ENCODE peak calls at places on chromosomes 6 and 20, in ten cellular contexts. C, O, M, Q, R, H, J, K, F and D are unnamed samples.

GRCh38 chr6:121436966-121437756 is 1.7 kb downstream of the GJA1 start:
- DNase-seq in F (peak; percentile 76), J (peak; percentile 62), M (peak; percentile 40), Q (peak; percentile 48), H (no peak), C (no peak), K (peak; percentile 42), R (peak; percentile 48), O (no peak), D (no peak)

GRCh38 chr6:80335061-80335660 is 228.7 kb downstream of the BCKDHB start:
- DNase-seq in C (no peak), R (peak; percentile 7), K (no peak), F (no peak), Q (peak; percentile 9), O (no peak), J (peak; percentile 35), M (peak; percentile 28), H (no peak), D (no peak)

GRCh38 chr6:151060096-151060741 is 179.5 kb upstream of the AKAP12 start:
- DNase-seq in Q (peak; percentile 94), H (no peak), M (peak; percentile 96), J (peak; percentile 92), K (peak; percentile 88), O (no peak), R (peak; percentile 89), F (no peak), C (no peak), D (peak; percentile 74)

GRCh38 chr6:3869284-3869631 is 20.1 kb downstream of the FAM50B start:
- DNase-seq in C (no peak), F (no peak), H (no peak), K (no peak), R (no peak), O (no peak), Q (no peak), J (no peak), M (no peak), D (no peak)

GRCh38 chr20:4014031-4014474 is 1.3 kb downstream of the RNF24 start:
- DNase-seq in K (peak; percentile 72), J (peak; percentile 91), H (peak; percentile 50), C (peak; percentile 48), O (no peak), Q (peak; percentile 72), R (peak; percentile 74), F (no peak), M (peak; percentile 85), D (peak; percentile 71)

GRCh38 chr20:1894951-1895673 is at the start of gene SIRPA:
- DNase-seq in C (no peak), R (peak; percentile 39), Q (peak; percentile 63), M (peak; percentile 64), H (no peak), F (peak; percentile 91), J (peak; percentile 63), K (peak; percentile 95), O (peak; percentile 48), D (no peak)

GRCh38 chr6:89275900-89276299 is 39.2 kb downstream of the GABRR2 start:
- DNase-seq in J (no peak), K (no peak), R (no peak), C (no peak), O (no peak), M (no peak), H (no peak), F (no peak), Q (no peak), D (no peak)

GRCh38 chr6:25652007-25652515 is at the start of gene SCGN:
- DNase-seq in R (peak; percentile 56), Q (peak; percentile 35), H (no peak), J (peak; percentile 68), F (peak; percentile 78), M (peak; percentile 36), C (no peak), K (peak; percentile 67), O (peak; percentile 83), D (no peak)

GRCh38 chr20:45104786-45105185 is 3.9 kb upstream of the KCNS1 start:
- DNase-seq in M (peak; percentile 76), J (peak; percentile 40), H (no peak), R (peak; percentile 63), C (no peak), K (peak; percentile 58), Q (no peak), O (no peak), F (no peak), D (no peak)

GRCh38 chr20:49938173-49939163 is 2.3 kb downstream of the RNF114 start:
- DNase-seq in R (peak; percentile 82), Q (peak; percentile 56), J (peak; percentile 88), M (peak; percentile 82), O (no peak), H (no peak), F (no peak), K (no peak), C (no peak), D (no peak)

DNA sequence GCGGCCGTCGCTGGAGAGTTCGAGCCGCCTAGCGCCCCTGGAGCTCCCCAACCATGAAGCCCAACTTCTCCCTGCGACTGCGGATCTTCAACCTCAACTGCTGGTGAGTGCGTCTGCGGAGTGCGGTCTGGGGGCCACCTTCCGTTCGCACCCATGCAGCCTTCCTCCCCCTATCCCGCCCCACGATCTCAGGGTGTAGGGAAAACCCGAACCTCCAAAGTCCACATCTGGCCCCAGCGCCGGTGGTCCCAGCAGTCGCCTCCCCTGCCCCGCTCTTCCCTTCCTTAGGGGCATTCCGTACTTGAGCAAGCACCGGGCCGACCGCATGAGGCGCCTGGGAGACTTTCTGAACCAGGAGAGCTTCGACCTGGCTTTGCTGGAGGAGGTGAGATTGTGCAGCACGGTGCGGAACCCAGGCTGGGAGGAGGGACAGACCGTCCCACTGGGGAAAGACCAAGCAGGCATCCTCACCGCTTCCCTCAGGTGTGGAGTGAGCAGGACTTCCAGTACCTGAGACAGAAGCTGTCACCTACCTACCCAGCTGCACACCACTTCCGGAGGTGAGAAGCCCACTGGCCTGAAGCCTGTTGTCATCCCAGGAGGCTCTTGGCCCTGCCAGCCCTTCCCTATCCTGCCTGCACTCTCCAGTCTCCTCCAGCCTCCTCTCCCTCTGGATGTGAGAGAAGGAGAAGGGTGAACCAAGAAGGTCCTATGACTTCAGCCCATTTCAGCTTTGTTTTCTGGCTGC is 719 bp downstream of the SMPD2 start:
- DNase-seq in M (peak; percentile 47), R (no peak), F (peak; percentile 83), C (peak; percentile 42), J (peak; percentile 72), Q (no peak), H (peak; percentile 54), K (peak; percentile 28), O (peak; percentile 73), D (no peak)
- TF ChIP-seq CTCF in M (peak; percentile 12), R (peak; percentile 52), F (no peak), C (peak; percentile 23), J (peak; percentile 37), Q (no peak), H (peak; percentile 9), K (peak; percentile 41), O (peak; percentile 33), D (peak; percentile 38)

DNA sequence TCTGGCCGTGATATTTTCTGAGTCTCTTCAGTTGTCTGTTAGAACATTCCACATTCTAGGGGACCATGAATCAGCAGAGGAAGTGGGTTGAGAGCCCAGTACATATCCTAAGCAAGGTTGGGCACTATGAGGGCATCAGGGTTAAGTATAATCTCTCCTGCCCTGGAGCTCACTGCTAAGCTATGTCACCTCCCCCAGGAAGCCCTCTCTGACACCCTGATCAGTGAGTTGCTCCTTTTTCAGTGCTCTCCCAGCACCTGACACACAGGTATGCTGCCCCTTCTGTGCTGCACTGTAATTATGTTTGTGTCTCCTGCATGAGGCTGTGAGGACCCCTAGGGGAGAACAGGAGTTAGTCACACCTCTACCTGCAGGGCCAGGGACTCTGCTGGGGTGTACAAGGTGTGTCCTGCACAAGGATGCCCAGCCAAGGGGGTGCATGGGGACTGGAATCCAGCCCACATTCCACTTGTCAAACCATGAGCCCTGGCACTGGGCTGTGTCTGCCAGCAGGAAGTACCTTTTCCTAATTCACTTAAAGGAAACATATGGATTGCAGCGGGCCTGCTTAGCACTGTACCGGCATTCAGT is 3.9 kb downstream of the RAB44 start:
- DNase-seq in J (no peak), C (peak; percentile 69), Q (no peak), K (peak; percentile 49), H (peak; percentile 45), O (peak; percentile 70), R (no peak), F (no peak), M (no peak), D (no peak)
- TF ChIP-seq CTCF in J (no peak), C (peak; percentile 89), Q (no peak), K (no peak), H (peak; percentile 42), O (peak; percentile 72), R (no peak), F (no peak), M (no peak), D (no peak)

GRCh38 chr20:18737140-18737539 is 76.4 kb upstream of the SCP2D1 start:
- DNase-seq in J (no peak), M (no peak), R (no peak), Q (no peak), O (no peak), F (no peak), K (no peak), H (no peak), C (no peak), D (no peak)
- TF ChIP-seq CTCF in J (no peak), M (no peak), R (no peak), Q (no peak), O (peak; percentile 30), F (no peak), K (no peak), H (no peak), C (no peak), D (no peak)

GRCh38 chr20:58294497-58295455 is 14.7 kb upstream of the RAB22A start:
- DNase-seq in Q (no peak), O (no peak), K (peak; percentile 59), C (no peak), F (no peak), R (no peak), H (no peak), M (no peak), J (no peak), D (no peak)

GRCh38 chr20:58293453-58293852 is 16.1 kb upstream of the RAB22A start:
- DNase-seq in Q (no peak), F (no peak), J (no peak), O (peak; percentile 46), K (no peak), H (peak; percentile 14), C (peak; percentile 30), R (no peak), M (no peak), D (no peak)

GRCh38 chr20:58287638-58288037 is 21.9 kb upstream of the RAB22A start:
- DNase-seq in M (no peak), C (no peak), R (no peak), O (no peak), J (peak; percentile 23), K (no peak), F (no peak), Q (no peak), H (no peak), D (no peak)

GRCh38 chr20:58286729-58287128 is 22.8 kb upstream of the RAB22A start:
- DNase-seq in M (no peak), C (no peak), R (no peak), K (no peak), H (no peak), Q (no peak), J (no peak), O (no peak), F (no peak), D (no peak)

DNA sequence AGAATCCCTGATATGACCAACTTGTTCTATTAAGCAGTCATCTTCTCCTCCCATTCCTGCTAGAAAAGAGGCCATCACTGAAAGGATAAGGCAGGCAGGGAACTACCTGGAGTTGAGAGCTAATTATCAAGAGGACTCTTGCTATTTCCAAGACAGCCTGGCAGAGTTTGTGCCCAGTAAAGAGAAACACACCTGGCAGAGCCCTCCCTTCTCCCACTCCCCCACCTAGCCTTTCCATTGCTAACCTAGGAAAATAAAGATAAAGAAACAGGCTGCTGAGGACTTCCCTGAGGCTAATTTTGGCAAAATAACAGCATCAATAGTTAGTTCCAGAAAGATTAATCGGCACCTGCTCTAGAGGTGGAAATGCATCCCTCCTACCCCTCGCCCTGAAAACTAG is 20.4 kb upstream of the RAB22A start:
- DNase-seq in C (no peak), Q (no peak), F (no peak), R (no peak), O (no peak), J (no peak), K (no peak), M (no peak), H (no peak), D (no peak)
- TF ChIP-seq CTCF in C (no peak), Q (no peak), F (no peak), R (no peak), O (no peak), J (no peak), K (no peak), M (no peak), H (no peak), D (no peak)